ENCODE peak calls at places on chromosomes 4 and X, in ten cellular contexts. J, S, W, V, E, C, R, O, P and X are unnamed samples.

GRCh38 chrX:120549483-120550452 is 11.0 kb downstream of the CUL4B start:
- DNase-seq in J (no peak), S (no peak), W (no peak), V (peak; percentile 17), E (no peak), C (peak; percentile 66), R (no peak), O (no peak), P (peak; percentile 94), X (peak; percentile 34)

GRCh38 chr4:141346144-141346543 is 125.4 kb downstream of the ZNF330 start:
- DNase-seq in J (no peak), S (no peak), W (no peak), V (no peak), E (no peak), C (peak; percentile 29), R (no peak), O (peak; percentile 29), P (peak; percentile 74), X (no peak)

GRCh38 chr4:13963601-13964000 is 336.1 kb upstream of the BOD1L1 start:
- DNase-seq in J (no peak), S (no peak), W (no peak), V (no peak), E (no peak), C (no peak), R (no peak), O (no peak), P (peak; percentile 16), X (no peak)

GRCh38 chrX:136450050-136450830 is 37.5 kb upstream of the BRS3 start:
- DNase-seq in J (no peak), S (no peak), W (no peak), V (no peak), E (no peak), C (peak; percentile 6), R (no peak), O (no peak), P (peak; percentile 23), X (no peak)

GRCh38 chrX:103716967-103717366 is 6.3 kb downstream of the TMEM31 start:
- DNase-seq in J (no peak), S (no peak), W (no peak), V (no peak), E (no peak), C (peak; percentile 24), R (no peak), O (peak; percentile 21), P (peak; percentile 89), X (no peak)

GRCh38 chr4:100949350-100949935 is 397.9 kb downstream of the PPP3CA start:
- DNase-seq in J (no peak), S (no peak), W (no peak), V (no peak), E (no peak), C (no peak), R (no peak), O (no peak), P (no peak), X (no peak)

GRCh38 chr4:104677122-104677521 is 182.4 kb upstream of the CXXC4 start:
- DNase-seq in J (no peak), S (no peak), W (no peak), V (no peak), E (no peak), C (no peak), R (no peak), O (peak; percentile 39), P (no peak), X (no peak)

GRCh38 chrX:148784859-148785655 is 284.6 kb downstream of the AFF2 start:
- DNase-seq in J (no peak), S (no peak), W (no peak), V (no peak), E (no peak), C (no peak), R (no peak), O (no peak), P (no peak), X (no peak)

GRCh38 chrX:112849010-112849409 is 8.4 kb upstream of the AMOT start:
- DNase-seq in J (no peak), S (no peak), W (no peak), V (no peak), E (no peak), C (no peak), R (no peak), O (no peak), P (peak; percentile 44), X (no peak)

GRCh38 chr4:602559-602942 is 22.8 kb upstream of the PDE6B start:
- DNase-seq in J (peak; percentile 93), S (peak; percentile 42), W (peak; percentile 71), V (peak; percentile 56), E (no peak), C (no peak), R (no peak), O (peak; percentile 89), P (no peak), X (peak; percentile 85)

GRCh38 chrX:80810365-80810978 is 795 bp upstream of the BRWD3 start:
- DNase-seq in J (no peak), S (no peak), W (no peak), V (no peak), E (no peak), C (no peak), R (no peak), O (peak; percentile 1), P (no peak), X (no peak)

GRCh38 chrX:18873189-18873791 is 110.6 kb downstream of the PHKA2 start:
- DNase-seq in J (no peak), S (no peak), W (no peak), V (peak; percentile 5), E (no peak), C (no peak), R (no peak), O (no peak), P (peak; percentile 61), X (no peak)

GRCh38 chrX:19672211-19672814 is 157.0 kb upstream of the MAP3K15 start:
- DNase-seq in J (no peak), S (no peak), W (no peak), V (no peak), E (no peak), C (no peak), R (no peak), O (no peak), P (no peak), X (no peak)

GRCh38 chrX:110219920-110220319 is 98.0 kb downstream of the AMMECR1 start:
- DNase-seq in J (no peak), S (no peak), W (no peak), V (no peak), E (no peak), C (no peak), R (no peak), O (no peak), P (peak; percentile 69), X (no peak)

GRCh38 chr4:94375364-94375763 is 32.7 kb upstream of the HPGDS start:
- DNase-seq in J (no peak), S (no peak), W (no peak), V (no peak), E (no peak), C (no peak), R (no peak), O (no peak), P (no peak), X (no peak)

GRCh38 chr4:5503295-5503694 is 205.1 kb downstream of the EVC2 start:
- DNase-seq in J (no peak), S (no peak), W (no peak), V (no peak), E (no peak), C (no peak), R (no peak), O (no peak), P (no peak), X (no peak)

GRCh38 chrX:17242470-17242869 is 132.5 kb upstream of the NHS start:
- DNase-seq in J (peak; percentile 43), S (peak; percentile 11), W (no peak), V (no peak), E (no peak), C (peak; percentile 7), R (no peak), O (peak; percentile 72), P (peak; percentile 55), X (peak; percentile 43)

GRCh38 chr4:85807247-85807915 is 332.4 kb downstream of the ARHGAP24 start:
- DNase-seq in J (no peak), S (no peak), W (no peak), V (no peak), E (no peak), C (no peak), R (no peak), O (no peak), P (no peak), X (no peak)

GRCh38 chrX:47574609-47575325 is 7.5 kb upstream of the TIMP1 start:
- DNase-seq in J (no peak), S (no peak), W (no peak), V (no peak), E (no peak), C (no peak), R (no peak), O (no peak), P (no peak), X (no peak)

GRCh38 chr4:128320656-128321055 is 33.0 kb upstream of the PGRMC2 start:
- DNase-seq in J (no peak), S (no peak), W (no peak), V (no peak), E (no peak), C (no peak), R (no peak), O (no peak), P (peak; percentile 26), X (no peak)

GRCh38 chr4:174578366-174578765 is 56.1 kb upstream of the HPGD start:
- DNase-seq in J (no peak), S (no peak), W (no peak), V (no peak), E (no peak), C (no peak), R (no peak), O (no peak), P (no peak), X (no peak)

GRCh38 chr4:109494538-109494937 is 60.9 kb downstream of the SEC24B start:
- DNase-seq in J (no peak), S (no peak), W (no peak), V (no peak), E (no peak), C (no peak), R (no peak), O (no peak), P (no peak), X (no peak)

GRCh38 chr4:73815145-73815544 is 21.3 kb upstream of the CXCL6 start:
- DNase-seq in J (no peak), S (no peak), W (no peak), V (no peak), E (no peak), C (no peak), R (no peak), O (no peak), P (peak; percentile 43), X (no peak)

GRCh38 chr4:82524570-82525152 is 37.1 kb downstream of the TMEM150C start:
- DNase-seq in J (no peak), S (no peak), W (no peak), V (no peak), E (no peak), C (no peak), R (no peak), O (no peak), P (no peak), X (no peak)

GRCh38 chr4:59994118-59994517 is 1206.0 kb upstream of the ADGRL3 start:
- DNase-seq in J (no peak), S (no peak), W (no peak), V (no peak), E (no peak), C (no peak), R (no peak), O (no peak), P (no peak), X (no peak)

GRCh38 chr4:129327637-129328036 is 231.7 kb downstream of the C4orf33 start:
- DNase-seq in J (no peak), S (no peak), W (no peak), V (no peak), E (no peak), C (no peak), R (no peak), O (no peak), P (no peak), X (no peak)

GRCh38 chr4:85825937-85826678 is 351.2 kb downstream of the ARHGAP24 start:
- DNase-seq in J (peak; percentile 11), S (no peak), W (peak; percentile 59), V (no peak), E (no peak), C (peak; percentile 33), R (no peak), O (peak; percentile 41), P (peak; percentile 58), X (no peak)

GRCh38 chr4:175530655-175531054 is 281.4 kb downstream of the GPM6A start:
- DNase-seq in J (no peak), S (no peak), W (no peak), V (no peak), E (no peak), C (no peak), R (no peak), O (no peak), P (no peak), X (no peak)